ENCODE peak calls at places on chromosomes 13 and 19, in six cellular contexts. O, N, T, Q, W and S are unnamed samples.

GRCh38 chr19:3176715-3177501 is 1.7 kb upstream of the S1PR4 start:
- DNase-seq in W (no peak), Q (no peak), O (no peak), N (no peak), T (peak), S (no peak)

GRCh38 chr19:43779147-43779819 is 1.5 kb downstream of the KCNN4 start:
- DNase-seq in W (no peak), Q (no peak), O (no peak), N (no peak), T (no peak), S (no peak)

GRCh38 chr13:106182404-106182803 is 353.1 kb downstream of the EFNB2 start:
- DNase-seq in Q (no peak), W (no peak), T (no peak), O (no peak), N (no peak), S (no peak)

GRCh38 chr13:27704681-27705080 is 83.0 kb downstream of the POLR1D start:
- DNase-seq in Q (no peak), O (no peak), W (peak), N (no peak), T (no peak), S (no peak)

GRCh38 chr13:32528358-32528757 is 10.2 kb downstream of the N4BP2L2 start:
- DNase-seq in Q (no peak), T (no peak), O (no peak), N (no peak), W (no peak), S (no peak)

GRCh38 chr19:12244370-12244769 is 50.3 kb downstream of the ZNF44 start:
- DNase-seq in T (no peak), Q (no peak), O (no peak), W (no peak), N (no peak), S (no peak)

GRCh38 chr19:36257512-36257876 is 42.6 kb downstream of the ZNF146 start:
- DNase-seq in T (no peak), O (peak), W (no peak), Q (no peak), N (peak), S (no peak)

GRCh38 chr13:85806553-85807175 is 7.4 kb upstream of the SLITRK6 start:
- DNase-seq in Q (no peak), N (no peak), T (peak), W (no peak), O (peak), S (no peak)

GRCh38 chr19:50912727-50913716 is 1.8 kb upstream of the KLK4 start:
- DNase-seq in Q (no peak), W (no peak), O (no peak), T (peak), N (no peak), S (no peak)

GRCh38 chr19:19514215-19514633 is 1.1 kb downstream of the TSSK6 start:
- DNase-seq in T (no peak), O (no peak), Q (no peak), N (no peak), W (no peak), S (no peak)

GRCh38 chr19:42475366-42475765 is 32.6 kb upstream of the CXCL17 start:
- DNase-seq in W (no peak), N (no peak), O (no peak), Q (no peak), T (no peak), S (no peak)

GRCh38 chr19:29188704-29189375 is 24.1 kb downstream of the UQCRFS1 start:
- DNase-seq in W (no peak), N (no peak), T (no peak), Q (no peak), O (no peak), S (no peak)

GRCh38 chr13:40189885-40190655 is 476.4 kb downstream of the FOXO1 start:
- DNase-seq in W (no peak), N (no peak), O (peak), T (no peak), Q (no peak), S (no peak)

GRCh38 chr19:13463296-13463695 is 43.0 kb downstream of the CACNA1A start:
- DNase-seq in O (no peak), T (peak), Q (no peak), W (no peak), N (peak), S (no peak)

GRCh38 chr19:46299695-46300094 is 2.9 kb downstream of the HIF3A start:
- DNase-seq in T (no peak), W (no peak), O (no peak), Q (no peak), N (no peak), S (no peak)

GRCh38 chr13:93788456-93788855 is 561.8 kb downstream of the GPC6 start:
- DNase-seq in O (no peak), N (no peak), T (no peak), W (no peak), Q (no peak), S (no peak)

GRCh38 chr13:110869231-110869804 is 45.6 kb downstream of the ANKRD10 start:
- DNase-seq in T (peak), O (no peak), N (no peak), W (no peak), Q (no peak), S (no peak)

GRCh38 chr19:57106646-57107235 is 13.0 kb upstream of the USP29 start:
- DNase-seq in O (peak), T (no peak), Q (no peak), N (no peak), W (no peak), S (no peak)

GRCh38 chr19:44900328-44901244 is 5.0 kb upstream of the APOE start:
- DNase-seq in O (no peak), Q (no peak), N (no peak), W (no peak), T (no peak), S (no peak)
- TF ChIP-seq POLR2AphosphoS5 in O (no peak), Q (no peak), N (peak), W (no peak), T (no peak), S (peak)

GRCh38 chr13:114048463-114048862 is 74.6 kb upstream of the C13orf46 start:
- DNase-seq in O (no peak), W (no peak), T (no peak), N (no peak), Q (no peak), S (no peak)

GRCh38 chr13:114047358-114047881 is 73.5 kb upstream of the C13orf46 start:
- DNase-seq in Q (no peak), O (no peak), T (peak), W (peak), N (no peak), S (peak)

GRCh38 chr13:114050536-114051450 is 76.9 kb upstream of the C13orf46 start:
- DNase-seq in W (no peak), Q (no peak), O (no peak), N (no peak), T (no peak), S (no peak)

GRCh38 chr13:114049626-114050101 is 75.8 kb upstream of the C13orf46 start:
- DNase-seq in T (no peak), W (no peak), Q (no peak), N (no peak), O (no peak), S (no peak)

DNA sequence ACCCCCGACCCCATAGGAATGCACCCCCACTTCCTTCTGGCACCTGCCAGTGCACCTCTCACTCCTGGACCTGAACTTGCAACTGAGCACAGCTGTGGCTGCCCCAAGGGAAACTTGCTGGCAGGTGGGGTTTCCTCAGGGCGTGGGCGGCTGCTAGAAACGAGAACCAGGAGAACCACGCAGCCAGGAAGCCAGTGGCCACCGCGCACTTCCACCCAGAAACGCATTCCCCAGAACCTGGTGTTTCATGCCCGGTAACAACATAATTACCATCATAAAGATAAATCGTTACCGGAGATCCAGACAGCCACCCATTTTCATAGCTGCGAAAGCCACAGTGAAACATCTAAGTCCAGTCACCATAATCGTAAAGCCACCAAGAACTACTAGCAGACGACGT is 75.2 kb upstream of the C13orf46 start:
- DNase-seq in Q (peak), W (no peak), N (no peak), O (no peak), T (no peak), S (peak)
- TF ChIP-seq TAF1 in Q (no peak), W (no peak), N (no peak), O (no peak), T (no peak), S (no peak)

GRCh38 chr19:40465781-40466218 is 255 bp upstream of the BLVRB start:
- DNase-seq in W (peak), T (peak), Q (peak), N (peak), O (peak), S (peak)

GRCh38 chr19:40461669-40462221 is 3.8 kb downstream of the BLVRB start:
- DNase-seq in O (no peak), Q (no peak), W (peak), N (no peak), T (no peak), S (no peak)

GRCh38 chr19:40465025-40465780 is at the start of gene BLVRB:
- DNase-seq in Q (no peak), T (no peak), N (no peak), O (no peak), W (no peak), S (no peak)

GRCh38 chr19:40466219-40467006 is at the start of gene SPTBN4:
- DNase-seq in N (peak), W (peak), T (no peak), O (no peak), Q (no peak), S (no peak)

GRCh38 chr19:40464059-40465024 is 1.2 kb downstream of the BLVRB start:
- DNase-seq in T (peak), N (peak), O (peak), W (no peak), Q (no peak), S (no peak)
- TF ChIP-seq POLR2AphosphoS5 in T (peak), N (no peak), O (no peak), W (no peak), Q (no peak), S (no peak)

GRCh38 chr19:55193481-55193880 is 13.4 kb upstream of the SYT5 start:
- DNase-seq in T (no peak), N (no peak), Q (no peak), W (no peak), O (no peak), S (no peak)
- TF ChIP-seq TAF1 in T (no peak), N (no peak), Q (no peak), W (no peak), O (no peak), S (no peak)

GRCh38 chr13:101951114-101951513 is 450.7 kb downstream of the FGF14 start:
- DNase-seq in T (no peak), O (no peak), N (no peak), Q (no peak), W (no peak), S (no peak)

GRCh38 chr13:101946411-101946810 is 455.4 kb downstream of the FGF14 start:
- DNase-seq in W (no peak), N (no peak), T (no peak), O (no peak), Q (no peak), S (no peak)

GRCh38 chr13:101945435-101945834 is 456.4 kb downstream of the FGF14 start:
- DNase-seq in T (no peak), N (no peak), Q (no peak), W (no peak), O (no peak), S (no peak)

GRCh38 chr13:101949681-101950080 is 452.2 kb downstream of the FGF14 start:
- DNase-seq in W (no peak), Q (no peak), O (no peak), T (no peak), N (no peak), S (no peak)
- TF ChIP-seq POLR2AphosphoS5 in W (no peak), Q (no peak), O (no peak), T (no peak), N (no peak), S (no peak)